ENCODE peak calls at places on chromosomes 3 and 15, in seven cellular contexts. G, J, O, T, Q, S and E are unnamed samples.

GRCh38 chr15:75356006-75356405 is 9.2 kb downstream of the NEIL1 start:
- DNase-seq in G (no peak), J (no peak), O (no peak), T (no peak), Q (no peak), S (no peak), E (no peak)

GRCh38 chr15:73573572-73573971 is 59.6 kb downstream of the NPTN start:
- DNase-seq in G (no peak), J (peak; percentile 99), O (no peak), T (peak; percentile 32), Q (peak; percentile 65), S (no peak), E (no peak)

GRCh38 chr15:61038387-61038786 is 190.7 kb downstream of the RORA start:
- DNase-seq in G (peak; percentile 17), J (peak; percentile 77), O (no peak), T (no peak), Q (peak; percentile 52), S (no peak), E (peak; percentile 9)

GRCh38 chr15:67998599-67999122 is 55.5 kb upstream of the PIAS1 start:
- DNase-seq in G (peak; percentile 9), J (peak; percentile 55), O (no peak), T (no peak), Q (no peak), S (no peak), E (peak; percentile 17)

GRCh38 chr3:183844606-183845005 is 19.2 kb upstream of the MAP6D1 start:
- DNase-seq in G (no peak), J (peak; percentile 76), O (no peak), T (no peak), Q (no peak), S (no peak), E (peak; percentile 34)

GRCh38 chr15:35078221-35078915 is 6.7 kb downstream of the NANOGP8 start:
- DNase-seq in G (peak; percentile 31), J (peak; percentile 80), O (no peak), T (peak; percentile 60), Q (peak; percentile 48), S (no peak), E (peak; percentile 73)

GRCh38 chr15:44726136-44726535 is 10.2 kb upstream of the TRIM69 start:
- DNase-seq in G (no peak), J (peak; percentile 28), O (no peak), T (no peak), Q (no peak), S (no peak), E (no peak)

GRCh38 chr15:56251315-56252091 is 7.8 kb upstream of the RFX7 start:
- DNase-seq in G (no peak), J (no peak), O (no peak), T (no peak), Q (no peak), S (no peak), E (no peak)

GRCh38 chr3:7506606-7507180 is 645.8 kb downstream of the GRM7 start:
- DNase-seq in G (no peak), J (no peak), O (no peak), T (no peak), Q (no peak), S (no peak), E (no peak)

GRCh38 chr3:56042326-56042951 is 425.8 kb downstream of the ERC2 start:
- DNase-seq in G (peak; percentile 1), J (peak; percentile 59), O (no peak), T (peak; percentile 29), Q (no peak), S (no peak), E (peak; percentile 77)

GRCh38 chr3:63328386-63328785 is 50.3 kb downstream of the SYNPR start:
- DNase-seq in G (no peak), J (peak; percentile 23), O (no peak), T (no peak), Q (no peak), S (no peak), E (peak; percentile 89)

GRCh38 chr15:43511012-43511885 is 6.2 kb upstream of the MAP1A start:
- DNase-seq in G (peak; percentile 72), J (peak; percentile 22), O (no peak), T (peak; percentile 36), Q (no peak), S (no peak), E (peak; percentile 28)

GRCh38 chr15:65197337-65197645 is 12.1 kb upstream of the CLPX start:
- DNase-seq in G (no peak), J (no peak), O (no peak), T (no peak), Q (no peak), S (no peak), E (no peak)

GRCh38 chr3:125632597-125632996 is 37.3 kb upstream of the OSBPL11 start:
- DNase-seq in G (no peak), J (no peak), O (no peak), T (no peak), Q (no peak), S (no peak), E (no peak)

GRCh38 chr15:29470794-29471193 is 201.2 kb upstream of the NSMCE3 start:
- DNase-seq in G (no peak), J (no peak), O (no peak), T (no peak), Q (no peak), S (no peak), E (no peak)

GRCh38 chr15:69224383-69224782 is 63.9 kb downstream of the GLCE start:
- DNase-seq in G (no peak), J (peak; percentile 29), O (no peak), T (no peak), Q (no peak), S (no peak), E (no peak)

GRCh38 chr3:132255041-132255745 is 62.0 kb upstream of the ACP3 start:
- DNase-seq in G (no peak), J (peak; percentile 83), O (no peak), T (no peak), Q (no peak), S (no peak), E (peak; percentile 53)

GRCh38 chr15:81221449-81221848 is 24.8 kb downstream of the IL16 start:
- DNase-seq in G (no peak), J (peak; percentile 13), O (no peak), T (no peak), Q (no peak), S (no peak), E (no peak)

GRCh38 chr3:153166206-153166605 is 4.2 kb downstream of the RAP2B start:
- DNase-seq in G (no peak), J (peak; percentile 43), O (peak; percentile 36), T (no peak), Q (no peak), S (no peak), E (no peak)